ENCODE peak calls at places on chromosomes 11 and 22, in six cellular contexts. O is Right ventricle myocardium superior, T is pancreas, Q is aorta, K is AG10803, C is brain microvascular endothelial cell. D is an unnamed sample.

GRCh38 chr22:43090130-43090789 is 1.1 kb upstream of the TTLL1 start:
- DNase-seq in O (peak; percentile 60), T (no peak), Q (peak; percentile 56), K (peak; percentile 89), C (peak; percentile 80), D (peak; percentile 62)

GRCh38 chr11:120128392-120129172 is 9.3 kb downstream of the TRIM29 start:
- DNase-seq in O (no peak), T (no peak), Q (peak; percentile 61), K (peak; percentile 76), C (no peak), D (peak; percentile 60)

GRCh38 chr11:16981651-16982194 is 32.5 kb downstream of the PLEKHA7 start:
- DNase-seq in O (peak; percentile 50), T (no peak), Q (no peak), K (peak; percentile 42), C (peak; percentile 41), D (peak; percentile 61)

GRCh38 chr22:39705386-39705785 is 134.8 kb downstream of the CACNA1I start:
- DNase-seq in O (no peak), T (peak; percentile 50), Q (no peak), K (no peak), C (no peak), D (no peak)

GRCh38 chr11:118895093-118896039 is 11.7 kb downstream of the CXCR5 start:
- DNase-seq in O (no peak), T (no peak), Q (no peak), K (no peak), C (no peak), D (no peak)

GRCh38 chr11:113110046-113110445 is 148.8 kb downstream of the NCAM1 start:
- DNase-seq in O (no peak), T (no peak), Q (no peak), K (no peak), C (no peak), D (no peak)

GRCh38 chr11:64724863-64725535 is 2.0 kb upstream of the NRXN2 start:
- DNase-seq in O (no peak), T (no peak), Q (no peak), K (no peak), C (no peak), D (no peak)

GRCh38 chr11:112543390-112543789 is 282.7 kb upstream of the PLET1 start:
- DNase-seq in O (no peak), T (no peak), Q (no peak), K (no peak), C (no peak), D (no peak)

GRCh38 chr22:47154621-47155081 is 392.2 kb downstream of the TBC1D22A start:
- DNase-seq in O (peak; percentile 80), T (peak; percentile 96), Q (peak; percentile 67), K (peak; percentile 73), C (no peak), D (no peak)

GRCh38 chr22:18970180-18970947 is 34.3 kb upstream of the PRODH start:
- DNase-seq in O (peak; percentile 34), T (peak; percentile 78), Q (no peak), K (no peak), C (no peak), D (no peak)

GRCh38 chr22:22461111-22461510 is 47.4 kb downstream of the ZNF280B start:
- DNase-seq in O (no peak), T (no peak), Q (no peak), K (no peak), C (no peak), D (no peak)

GRCh38 chr11:96736591-96736990 is 346.8 kb downstream of the JRKL start:
- DNase-seq in O (no peak), T (no peak), Q (no peak), K (peak; percentile 29), C (no peak), D (no peak)

GRCh38 chr11:35943761-35944502 is at the start of gene LDLRAD3:
- DNase-seq in O (peak; percentile 87), T (peak; percentile 90), Q (peak; percentile 88), K (peak; percentile 75), C (peak; percentile 86), D (peak; percentile 81)

D was measured in lower lobe of right lung.